ENCODE peak calls at places on chromosome 10, in nine cellular contexts. J is IMR-90; G is pancreas; X is AG09309; W is HFF-Myc; F is tibial artery; D is CD8-positive, alpha-beta memory T cell; L is foreskin fibroblast; T is psoas muscle. V is an unnamed sample.

GRCh38 chr10:36450385-36450784 is 675.0 kb upstream of the ANKRD30A start:
- DNase-seq in W (no peak), D (no peak), G (no peak), F (no peak), J (peak), L (peak), T (no peak), X (peak), V (no peak)

GRCh38 chr10:506451-507354 is 182.8 kb downstream of the DIP2C start:
- DNase-seq in T (peak), W (no peak), D (no peak), X (no peak), F (peak), L (no peak), J (no peak), G (peak), V (no peak)

GRCh38 chr10:119315128-119316001 is 108.0 kb downstream of the GRK5 start:
- DNase-seq in X (peak), L (peak), J (peak), G (no peak), F (peak), D (peak), W (peak), T (peak), V (peak)

GRCh38 chr10:16952010-16952550 is 134.9 kb upstream of the RSU1 start:
- DNase-seq in W (no peak), G (no peak), F (no peak), J (no peak), D (no peak), L (peak), T (no peak), X (no peak), V (no peak)

GRCh38 chr10:132115736-132116135 is 50.0 kb downstream of the JAKMIP3 start:
- DNase-seq in D (no peak), G (no peak), J (peak), W (no peak), X (no peak), T (peak), L (peak), F (peak), V (peak)

GRCh38 chr10:65751218-65751617 is 1174.6 kb upstream of the LRRTM3 start:
- DNase-seq in T (no peak), F (no peak), W (no peak), X (no peak), G (no peak), L (no peak), D (no peak), J (no peak), V (no peak)

GRCh38 chr10:112435013-112435619 is 11.6 kb downstream of the ZDHHC6 start:
- DNase-seq in X (peak), J (peak), T (no peak), G (no peak), W (peak), F (no peak), L (peak), D (no peak), V (no peak)

GRCh38 chr10:124394583-124394982 is 24.1 kb downstream of the OAT start:
- DNase-seq in T (no peak), G (no peak), D (no peak), W (no peak), J (no peak), F (no peak), X (no peak), L (no peak), V (no peak)

GRCh38 chr10:7917736-7918135 is 99.4 kb downstream of the TAF3 start:
- DNase-seq in L (no peak), G (no peak), X (no peak), W (no peak), T (no peak), D (no peak), J (no peak), F (no peak), V (no peak)

GRCh38 chr10:43204394-43204942 is 62.4 kb downstream of the RASGEF1A start:
- DNase-seq in F (peak), D (no peak), L (no peak), J (no peak), W (no peak), T (peak), G (no peak), X (no peak), V (no peak)

GRCh38 chr10:73379064-73379748 is 20.5 kb upstream of the CFAP70 start:
- DNase-seq in F (no peak), L (no peak), T (no peak), J (no peak), D (no peak), X (no peak), G (no peak), W (no peak), V (no peak)

GRCh38 chr10:122515588-122516231 is 44.8 kb upstream of the DMBT1 start:
- DNase-seq in L (no peak), J (peak), F (no peak), G (no peak), X (no peak), T (peak), W (no peak), D (peak), V (no peak)

GRCh38 chr10:33279276-33279675 is 55.2 kb downstream of the NRP1 start:
- DNase-seq in L (peak), J (peak), G (no peak), T (no peak), D (no peak), X (no peak), W (no peak), F (no peak), V (peak)

GRCh38 chr10:110664483-110665420 is 20.6 kb downstream of the RBM20 start:
- DNase-seq in D (no peak), X (peak), T (peak), J (peak), G (no peak), L (peak), F (no peak), W (peak), V (peak)

GRCh38 chr10:51698473-51699063 is 827 bp downstream of the CSTF2T start:
- DNase-seq in D (no peak), J (no peak), G (peak), T (peak), X (no peak), F (peak), L (no peak), W (no peak), V (no peak)

GRCh38 chr10:77667426-77668324 is 30.1 kb upstream of the KCNMA1 start:
- DNase-seq in T (no peak), X (no peak), D (no peak), L (peak), W (no peak), F (no peak), G (no peak), J (no peak), V (no peak)

GRCh38 chr10:103814626-103815370 is 40.6 kb downstream of the SH3PXD2A start:
- DNase-seq in X (no peak), D (no peak), W (no peak), G (no peak), J (peak), L (peak), T (peak), F (peak), V (no peak)

GRCh38 chr10:79223346-79224048 is 123.8 kb upstream of the PPIF start:
- DNase-seq in G (peak), J (peak), L (no peak), X (no peak), W (no peak), D (no peak), T (peak), F (no peak), V (no peak)

GRCh38 chr10:84818956-84819355 is 490.6 kb downstream of the CCSER2 start:
- DNase-seq in T (no peak), X (no peak), F (no peak), W (no peak), L (no peak), D (no peak), G (no peak), J (no peak), V (no peak)

GRCh38 chr10:100374137-100374655 is 27.2 kb downstream of the SCD start:
- DNase-seq in X (no peak), L (no peak), G (no peak), W (no peak), T (no peak), D (no peak), F (no peak), J (no peak), V (no peak)

GRCh38 chr10:122249991-122250750 is 20.9 kb upstream of the BTBD16 start:
- DNase-seq in W (no peak), D (no peak), T (no peak), G (no peak), F (peak), L (no peak), X (no peak), J (no peak), V (no peak)

GRCh38 chr10:87761892-87762291 is 56.1 kb downstream of the ATAD1 start:
- DNase-seq in J (peak), F (no peak), T (no peak), W (no peak), L (peak), G (no peak), D (no peak), X (peak), V (peak)

GRCh38 chr10:14356921-14357320 is 26.2 kb upstream of the FRMD4A start:
- DNase-seq in D (no peak), L (no peak), G (no peak), T (no peak), X (peak), F (no peak), J (peak), W (no peak), V (no peak)

GRCh38 chr10:42933454-42934340 is 143.2 kb upstream of the RET start:
- DNase-seq in F (no peak), D (no peak), G (peak), J (peak), X (no peak), L (no peak), T (no peak), W (no peak), V (no peak)

GRCh38 chr10:128474571-128474970 is 348.3 kb upstream of the MKI67 start:
- DNase-seq in W (no peak), G (no peak), D (no peak), X (no peak), J (no peak), T (no peak), L (no peak), F (no peak), V (no peak)

GRCh38 chr10:23171232-23171876 is 20.8 kb upstream of the PTF1A start:
- DNase-seq in T (no peak), F (no peak), X (no peak), L (peak), D (no peak), W (peak), J (peak), G (peak), V (peak)

GRCh38 chr10:111082102-111082975 is 5.5 kb downstream of the ADRA2A start:
- DNase-seq in G (no peak), X (no peak), W (no peak), T (no peak), L (no peak), J (no peak), D (no peak), F (no peak), V (no peak)

GRCh38 chr10:72085864-72086465 is 2.4 kb downstream of the SPOCK2 start:
- DNase-seq in D (no peak), T (no peak), W (no peak), L (no peak), X (no peak), J (no peak), F (peak), G (no peak), V (no peak)

GRCh38 chr10:72087969-72088878 is at the start of gene SPOCK2:
- DNase-seq in D (peak), W (no peak), L (peak), G (no peak), F (no peak), T (peak), X (no peak), J (no peak), V (no peak)

GRCh38 chr10:72088879-72089585 is 681 bp upstream of the SPOCK2 start:
- DNase-seq in X (no peak), L (peak), D (no peak), T (peak), W (no peak), F (no peak), J (no peak), G (no peak), V (no peak)

GRCh38 chr10:72086466-72087391 is 1.6 kb downstream of the SPOCK2 start:
- DNase-seq in J (peak), D (peak), F (peak), G (no peak), W (no peak), T (peak), X (no peak), L (no peak), V (peak)

GRCh38 chr10:72087392-72087968 is 871 bp downstream of the SPOCK2 start:
- DNase-seq in F (no peak), D (no peak), T (peak), J (no peak), L (no peak), W (no peak), X (no peak), G (no peak), V (no peak)
- H3K4me3 ChIP-seq in F (peak), D (peak), T (peak), J (no peak), L (no peak), W (peak), X (no peak), G (no peak), V (no peak)

GRCh38 chr10:48366261-48366660 is 59.8 kb downstream of the MAPK8 start:
- DNase-seq in L (no peak), D (no peak), G (no peak), J (peak), W (no peak), T (no peak), X (no peak), F (no peak), V (no peak)

GRCh38 chr10:48361201-48361600 is 54.7 kb downstream of the MAPK8 start:
- DNase-seq in X (no peak), T (no peak), L (no peak), J (no peak), W (no peak), D (no peak), F (no peak), G (no peak), V (no peak)

GRCh38 chr10:48365668-48366067 is 59.2 kb downstream of the MAPK8 start:
- DNase-seq in T (no peak), G (no peak), D (no peak), W (no peak), L (no peak), X (no peak), J (peak), F (no peak), V (no peak)

GRCh38 chr10:48363617-48364355 is 57.3 kb downstream of the MAPK8 start:
- DNase-seq in J (peak), W (peak), T (no peak), F (no peak), L (peak), G (no peak), X (peak), D (no peak), V (peak)

DNA sequence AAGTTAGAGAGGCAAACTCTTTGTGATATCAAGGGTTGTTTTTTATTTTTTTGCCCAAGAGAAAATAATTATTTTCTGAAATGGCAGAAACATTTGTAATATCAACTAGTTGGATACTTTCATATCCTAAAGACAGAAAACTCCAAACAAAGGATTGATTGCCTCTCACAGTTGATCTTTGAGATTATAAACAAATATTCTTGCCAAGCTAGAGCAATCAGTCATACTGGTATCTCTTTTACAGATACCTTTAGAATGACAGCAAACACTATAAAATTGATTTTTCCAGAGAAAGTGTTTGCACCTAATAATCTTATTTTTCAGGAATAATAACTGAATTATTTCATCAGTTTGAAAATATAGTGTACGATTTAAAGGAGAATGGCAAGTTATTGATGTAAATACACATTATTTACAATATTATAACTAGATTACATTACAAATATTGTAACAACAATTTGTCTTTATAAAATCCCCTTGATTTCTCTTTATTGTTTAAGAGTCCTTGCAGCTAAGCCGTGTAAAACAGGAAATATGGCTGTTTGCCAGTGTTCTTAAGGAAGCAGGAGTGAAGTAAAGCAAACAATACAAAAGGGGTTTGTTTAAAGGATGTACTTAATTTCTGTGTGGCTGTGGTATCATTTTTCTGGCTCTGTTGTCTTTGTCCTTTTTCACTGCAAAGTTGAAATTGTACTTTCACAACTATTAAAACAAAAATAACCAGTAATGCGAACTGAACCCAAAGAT is 58.4 kb downstream of the MAPK8 start:
- DNase-seq in G (no peak), T (no peak), X (no peak), W (no peak), F (no peak), J (peak), L (peak), D (no peak), V (no peak)
- H3K4me3 ChIP-seq in G (no peak), T (no peak), X (no peak), W (no peak), F (no peak), J (no peak), L (no peak), D (no peak), V (no peak)

DNA sequence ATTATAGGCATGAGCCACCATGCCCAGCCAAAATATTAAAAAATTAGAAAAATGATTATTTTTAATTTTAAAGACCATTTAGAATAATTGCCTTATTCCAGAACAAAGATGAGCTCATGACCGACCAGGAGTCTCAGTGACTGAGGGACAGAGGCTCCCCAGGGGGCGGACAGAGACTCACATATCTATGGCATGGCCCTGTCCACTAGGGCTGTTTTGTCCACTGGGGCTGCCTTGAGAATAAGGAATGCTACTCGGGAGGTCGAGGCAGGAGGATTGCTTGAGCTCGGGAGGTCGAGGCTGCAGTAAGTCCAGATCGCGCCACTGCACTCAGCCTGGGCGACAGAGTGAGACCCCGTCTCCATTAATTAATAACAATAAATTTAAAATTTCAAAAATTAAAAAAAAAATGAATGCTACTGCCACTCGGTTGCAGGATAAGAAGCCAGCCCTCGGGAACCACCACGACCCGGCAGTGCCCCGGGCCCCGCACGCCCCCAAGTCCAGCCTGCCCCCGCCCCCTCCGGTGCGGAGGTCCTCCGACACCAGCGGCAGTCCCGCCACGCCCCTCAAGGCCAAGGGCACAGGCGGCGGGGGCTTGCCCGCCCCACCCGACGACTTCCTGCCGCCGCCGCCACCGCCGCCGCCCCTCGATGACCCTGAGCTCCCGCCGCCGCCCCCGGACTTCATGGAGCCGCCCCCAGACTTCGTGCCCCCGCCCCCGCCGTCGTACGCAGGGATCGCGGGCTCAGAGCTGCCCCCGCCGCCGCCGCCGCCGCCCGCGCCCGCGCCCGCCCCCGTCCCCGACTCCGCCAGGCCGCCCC is 128.6 kb downstream of the APBB1IP start:
- DNase-seq in W (no peak), G (peak), D (no peak), J (no peak), T (no peak), L (no peak), F (no peak), X (no peak), V (peak)
- H3K4me3 ChIP-seq in W (no peak), G (no peak), D (no peak), J (no peak), T (peak), L (peak), F (peak), X (peak), V (no peak)

GRCh38 chr10:29392376-29393021 is 103.6 kb downstream of the LYZL1 start:
- DNase-seq in D (peak), L (peak), X (peak), F (no peak), W (no peak), T (no peak), G (no peak), J (peak), V (peak)

GRCh38 chr10:29389493-29389892 is 100.6 kb downstream of the LYZL1 start:
- DNase-seq in X (no peak), G (no peak), F (no peak), J (no peak), W (no peak), L (no peak), D (no peak), T (no peak), V (no peak)

GRCh38 chr10:29386347-29386999 is 97.6 kb downstream of the LYZL1 start:
- DNase-seq in L (peak), D (no peak), G (no peak), F (no peak), X (no peak), T (no peak), W (no peak), J (peak), V (no peak)

GRCh38 chr10:29387269-29387668 is 98.4 kb downstream of the LYZL1 start:
- DNase-seq in X (no peak), J (no peak), G (no peak), F (no peak), L (no peak), T (no peak), W (no peak), D (no peak), V (no peak)

GRCh38 chr10:29389935-29390334 is 101.1 kb downstream of the LYZL1 start:
- DNase-seq in G (no peak), J (peak), L (no peak), D (no peak), W (no peak), X (no peak), T (no peak), F (no peak), V (no peak)
- H3K4me3 ChIP-seq in G (no peak), J (no peak), L (no peak), D (no peak), W (no peak), X (no peak), T (no peak), F (no peak), V (no peak)

GRCh38 chr10:80356563-80356999 is at the start of the genes DYDC1 and DYDC2:
- DNase-seq in L (peak), X (no peak), W (no peak), J (no peak), D (no peak), T (peak), G (peak), F (no peak), V (peak)
- H3K4me3 ChIP-seq in L (peak), X (no peak), W (peak), J (no peak), D (no peak), T (peak), G (peak), F (peak), V (peak)

GRCh38 chr10:114357591-114357990 is 46.7 kb downstream of the AFAP1L2 start:
- DNase-seq in T (no peak), W (no peak), F (no peak), J (no peak), D (no peak), L (no peak), X (no peak), G (no peak), V (no peak)
- H3K4me3 ChIP-seq in T (no peak), W (no peak), F (no peak), J (no peak), D (no peak), L (no peak), X (no peak), G (no peak), V (no peak)

DNA sequence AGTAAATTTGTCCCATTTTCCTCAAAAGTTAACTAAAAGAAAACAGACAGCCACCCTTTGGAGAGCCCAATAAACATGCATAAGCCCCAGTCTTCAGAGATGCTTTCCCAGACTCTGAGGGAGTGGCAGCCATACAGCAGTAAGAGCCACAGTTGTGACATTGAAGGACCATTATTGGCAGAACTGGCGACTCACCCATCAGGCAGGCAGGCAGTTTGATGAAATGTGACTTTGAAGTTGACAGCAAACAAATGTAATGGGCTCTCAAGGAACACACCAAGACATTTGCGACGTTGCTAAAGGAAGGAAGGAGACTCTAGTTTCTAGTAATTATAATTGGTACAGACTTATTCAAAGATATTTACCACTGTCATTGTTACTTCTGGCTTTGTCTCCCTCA is 287.5 kb upstream of the PHYHIPL start:
- DNase-seq in X (no peak), W (no peak), F (no peak), D (no peak), G (no peak), J (no peak), T (no peak), L (no peak), V (no peak)
- H3K4me3 ChIP-seq in X (no peak), W (no peak), F (no peak), D (no peak), G (no peak), J (no peak), T (no peak), L (no peak), V (no peak)

GRCh38 chr10:18261063-18261462 is 120.8 kb downstream of the CACNB2 start:
- DNase-seq in G (no peak), X (no peak), L (no peak), J (no peak), D (no peak), W (no peak), F (no peak), T (no peak), V (no peak)
- H3K4me3 ChIP-seq in G (no peak), X (no peak), L (no peak), J (no peak), D (no peak), W (no peak), F (no peak), T (no peak), V (no peak)

V was measured in MG63.